ENCODE peak calls at places on chromosome 21, in six cellular contexts. P is HepG2, G is AG10803, O is NCI-H1694 treated with DMSO at 0.1 percent for 48 hours, E is right cardiac atrium, K is Kasumi-1. J is an unnamed sample.

GRCh38 chr21:45575993-45576837 is 34.0 kb upstream of the SLC19A1 start:
- DNase-seq in K (no peak), P (no peak), E (peak), O (no peak), G (no peak), J (no peak)

GRCh38 chr21:42465008-42465878 is 30.8 kb downstream of the RSPH1 start:
- DNase-seq in P (no peak), E (no peak), G (no peak), O (no peak), K (peak), J (no peak)

GRCh38 chr21:19684328-19684727 is 1280.7 kb upstream of the TMPRSS15 start:
- DNase-seq in G (no peak), K (no peak), E (no peak), O (no peak), P (no peak), J (no peak)

GRCh38 chr21:35840949-35841348 is 219.4 kb downstream of the SETD4 start:
- DNase-seq in O (no peak), E (no peak), K (no peak), P (no peak), G (no peak), J (no peak)

GRCh38 chr21:41427556-41427955 is 1.5 kb downstream of the MX1 start:
- DNase-seq in K (no peak), G (no peak), O (no peak), E (no peak), P (no peak), J (no peak)

GRCh38 chr21:44517175-44517899 is 22.7 kb downstream of the KRTAP10-1 start:
- DNase-seq in O (no peak), G (no peak), P (peak), K (no peak), E (peak), J (no peak)

GRCh38 chr21:39048064-39048463 is 135.2 kb downstream of the PSMG1 start:
- DNase-seq in K (no peak), P (peak), O (no peak), G (no peak), E (peak), J (no peak)

GRCh38 chr21:21921410-21922232 is 923.4 kb downstream of the NCAM2 start:
- DNase-seq in K (no peak), G (peak), P (no peak), O (no peak), E (no peak), J (no peak)

GRCh38 chr21:35503646-35504045 is 454.5 kb upstream of the RUNX1 start:
- DNase-seq in O (no peak), E (no peak), P (no peak), K (peak), G (peak), J (no peak)

GRCh38 chr21:42237577-42237976 is 18.6 kb downstream of the ABCG1 start:
- DNase-seq in G (no peak), P (no peak), K (no peak), E (no peak), O (no peak), J (no peak)

GRCh38 chr21:45887121-45887611 is 94.4 kb upstream of the COL6A1 start:
- DNase-seq in K (no peak), O (no peak), G (peak), P (no peak), E (peak), J (peak)

GRCh38 chr21:42592156-42592820 is 61.1 kb upstream of the PDE9A start:
- DNase-seq in K (no peak), E (no peak), G (no peak), P (no peak), O (no peak), J (no peak)

GRCh38 chr21:36697473-36698159 is 1.3 kb upstream of the SIM2 start:
- DNase-seq in G (no peak), O (no peak), P (no peak), K (no peak), E (no peak), J (no peak)

GRCh38 chr21:14923468-14923867 is 141.3 kb downstream of the NRIP1 start:
- DNase-seq in O (no peak), G (peak), E (no peak), K (no peak), P (no peak), J (peak)

GRCh38 chr21:39218082-39218409 is 34.8 kb upstream of the PSMG1 start:
- DNase-seq in O (no peak), G (no peak), E (no peak), K (no peak), P (no peak), J (no peak)

GRCh38 chr21:17660449-17660848 is 47.7 kb upstream of the BTG3 start:
- DNase-seq in G (peak), O (no peak), E (no peak), K (no peak), P (no peak), J (peak)

GRCh38 chr21:33984021-33984481 is 68.4 kb upstream of the ATP5PO start:
- DNase-seq in G (no peak), O (no peak), P (no peak), K (no peak), E (no peak), J (no peak)

GRCh38 chr21:43639470-43640178 is 19.7 kb downstream of the HSF2BP start:
- DNase-seq in P (peak), G (peak), K (no peak), E (no peak), O (no peak), J (peak)

GRCh38 chr21:14762734-14763694 is 216.9 kb upstream of the SAMSN1 start:
- DNase-seq in P (no peak), O (no peak), E (no peak), G (no peak), K (peak), J (no peak)

GRCh38 chr21:32386195-32386870 is 6.5 kb downstream of the URB1 start:
- DNase-seq in O (no peak), P (no peak), E (peak), K (no peak), G (peak), J (peak)

GRCh38 chr21:39020751-39021474 is 162.3 kb downstream of the PSMG1 start:
- DNase-seq in G (peak), O (no peak), E (peak), P (peak), K (peak), J (peak)

GRCh38 chr21:44993321-44994015 is 53.6 kb downstream of the SLX9 start:
- DNase-seq in G (no peak), O (no peak), E (peak), P (no peak), K (no peak), J (no peak)

J was measured in fibroblast of gingiva.